ENCODE peak calls at places on chromosomes 7 and 10, in eight cellular contexts. T is IMR-90, U is NCI-H1417, W is epithelial cell of esophagus, N is midbrain, S is NT2/D1, L is GM03348, B is NCI-H510A treated with DMSO at 0.1 percent for 48 hours. I is an unnamed sample.
A peak's percentile ranks its signal among the peaks of the same experiment; 100 is the strongest.

GRCh38 chr7:85664341-85664740 is 477.5 kb upstream of the SEMA3D start:
- DNase-seq in L (no peak), S (no peak), B (no peak), W (no peak), N (no peak), T (no peak), U (no peak), I (no peak)

GRCh38 chr10:24465899-24466615 is 257.1 kb downstream of the KIAA1217 start:
- DNase-seq in B (no peak), S (no peak), T (peak; percentile 96), U (no peak), W (peak; percentile 97), N (no peak), L (peak; percentile 81), I (no peak)

GRCh38 chr7:135512135-135512887 is 2.4 kb upstream of the CNOT4 start:
- DNase-seq in W (peak; percentile 82), S (peak; percentile 38), B (peak; percentile 49), U (peak; percentile 15), T (peak; percentile 52), L (peak; percentile 55), N (peak; percentile 62), I (peak; percentile 68)

GRCh38 chr7:27160147-27160545 is 3.7 kb upstream of the HOXA7 start:
- DNase-seq in U (no peak), B (no peak), L (no peak), T (no peak), S (no peak), W (no peak), N (no peak), I (no peak)

GRCh38 chr7:95527033-95527775 is 41.5 kb downstream of the ASB4 start:
- DNase-seq in B (peak; percentile 57), U (peak; percentile 73), N (peak; percentile 83), S (peak; percentile 60), T (peak; percentile 44), L (peak; percentile 83), W (peak; percentile 60), I (peak; percentile 77)

GRCh38 chr10:77975086-77975666 is 48.6 kb upstream of the DLG5 start:
- DNase-seq in U (no peak), B (no peak), S (no peak), L (no peak), T (no peak), W (peak; percentile 6), N (no peak), I (no peak)

GRCh38 chr7:73708961-73709360 is 10.5 kb downstream of the STX1A start:
- DNase-seq in B (no peak), W (no peak), T (no peak), S (no peak), L (no peak), U (no peak), N (no peak), I (no peak)

GRCh38 chr10:69638642-69639041 is 8.6 kb downstream of the FAM241B start:
- DNase-seq in T (no peak), S (no peak), B (no peak), W (no peak), L (no peak), N (no peak), U (no peak), I (no peak)

GRCh38 chr10:18753496-18753895 is 94.3 kb downstream of the ARL5B start:
- DNase-seq in L (no peak), B (peak; percentile 56), T (no peak), W (no peak), U (no peak), N (no peak), S (no peak), I (no peak)

GRCh38 chr7:91083855-91084644 is 180.2 kb upstream of the FZD1 start:
- DNase-seq in W (no peak), T (no peak), B (no peak), S (no peak), U (no peak), N (peak; percentile 2), L (no peak), I (peak; percentile 67)

GRCh38 chr7:28812641-28813040 is 145.5 kb downstream of the TRIL start:
- DNase-seq in W (no peak), S (no peak), U (no peak), B (no peak), T (no peak), N (no peak), L (no peak), I (no peak)

GRCh38 chr7:8378349-8379019 is 54.9 kb upstream of the NXPH1 start:
- DNase-seq in U (no peak), L (no peak), S (no peak), T (no peak), B (no peak), N (no peak), W (no peak), I (peak; percentile 44)

GRCh38 chr7:27172388-27172774 is 1.7 kb downstream of the HOXA10 start:
- DNase-seq in B (peak; percentile 36), U (peak; percentile 76), L (peak; percentile 32), N (no peak), T (no peak), S (no peak), W (no peak), I (no peak)

GRCh38 chr10:34780818-34781380 is 34.2 kb downstream of the PARD3 start:
- DNase-seq in N (no peak), B (peak; percentile 32), U (peak; percentile 35), S (no peak), W (no peak), T (peak; percentile 63), L (no peak), I (peak; percentile 61)

GRCh38 chr7:25951414-25952276 is 200.4 kb upstream of the NFE2L3 start:
- DNase-seq in N (no peak), B (peak; percentile 97), W (no peak), S (no peak), U (peak; percentile 98), T (no peak), L (peak; percentile 26), I (peak; percentile 39)

GRCh38 chr7:57201895-57202210 is 69.6 kb upstream of the ZNF479 start:
- DNase-seq in S (no peak), B (no peak), N (no peak), L (no peak), U (no peak), W (no peak), T (no peak), I (no peak)

GRCh38 chr10:124944982-124945381 is 3.1 kb downstream of the ZRANB1 start:
- DNase-seq in N (no peak), U (no peak), T (peak; percentile 52), B (no peak), L (peak; percentile 49), W (no peak), S (no peak), I (no peak)

GRCh38 chr7:80842479-80842797 is 76.4 kb downstream of the SEMA3C start:
- DNase-seq in W (no peak), N (no peak), S (no peak), T (no peak), L (no peak), U (no peak), B (no peak), I (no peak)

GRCh38 chr10:34254596-34254995 is 560.5 kb downstream of the PARD3 start:
- DNase-seq in U (no peak), T (peak; percentile 48), W (peak; percentile 86), L (peak; percentile 34), N (no peak), S (no peak), B (no peak), I (peak; percentile 28)